ENCODE peak calls at places on chromosome 18, in six cellular contexts. One of them, this sample, is unnamed.

GRCh38 chr18:79917351-79918088 is 33.9 kb downstream of the SLC66A2 start:
- DNase-seq in NCI-H1105 treated with DMSO at 0.1 percent for 48 hours: no peak
- DNase-seq in stimulated activated CD4-positive, alpha-beta T cell treated with anti-CD3 and anti-CD28 coated beads, TNF-alpha, amount 100 ng/mL, for 4 hours: no peak
- DNase-seq in iris pigment epithelial cell: no peak
- DNase-seq in Right ventricle myocardium superior: no peak
- DNase-seq in HFFc6: no peak
- DNase-seq in this sample: no peak

GRCh38 chr18:49183921-49184320 is 233.2 kb upstream of the SMAD7 start:
- DNase-seq in NCI-H1105 treated with DMSO at 0.1 percent for 48 hours: no peak
- DNase-seq in stimulated activated CD4-positive, alpha-beta T cell treated with anti-CD3 and anti-CD28 coated beads, TNF-alpha, amount 100 ng/mL, for 4 hours: no peak
- DNase-seq in iris pigment epithelial cell: peak; percentile 18
- DNase-seq in Right ventricle myocardium superior: no peak
- DNase-seq in HFFc6: peak; percentile 43
- DNase-seq in this sample: no peak

GRCh38 chr18:51098082-51098481 is 68.1 kb downstream of the SMAD4 start:
- DNase-seq in NCI-H1105 treated with DMSO at 0.1 percent for 48 hours: no peak
- DNase-seq in stimulated activated CD4-positive, alpha-beta T cell treated with anti-CD3 and anti-CD28 coated beads, TNF-alpha, amount 100 ng/mL, for 4 hours: no peak
- DNase-seq in iris pigment epithelial cell: no peak
- DNase-seq in Right ventricle myocardium superior: no peak
- DNase-seq in HFFc6: no peak
- DNase-seq in this sample: no peak

GRCh38 chr18:49380812-49381211 is 79.6 kb downstream of the DYM start:
- DNase-seq in NCI-H1105 treated with DMSO at 0.1 percent for 48 hours: no peak
- DNase-seq in stimulated activated CD4-positive, alpha-beta T cell treated with anti-CD3 and anti-CD28 coated beads, TNF-alpha, amount 100 ng/mL, for 4 hours: no peak
- DNase-seq in iris pigment epithelial cell: no peak
- DNase-seq in Right ventricle myocardium superior: no peak
- DNase-seq in HFFc6: no peak
- DNase-seq in this sample: no peak

GRCh38 chr18:28890796-28891195 is 713.9 kb upstream of the CDH2 start:
- DNase-seq in NCI-H1105 treated with DMSO at 0.1 percent for 48 hours: no peak
- DNase-seq in stimulated activated CD4-positive, alpha-beta T cell treated with anti-CD3 and anti-CD28 coated beads, TNF-alpha, amount 100 ng/mL, for 4 hours: no peak
- DNase-seq in iris pigment epithelial cell: no peak
- DNase-seq in Right ventricle myocardium superior: no peak
- DNase-seq in HFFc6: no peak
- DNase-seq in this sample: no peak

GRCh38 chr18:13616041-13616440 is 110.3 kb downstream of the FAM210A start:
- DNase-seq in NCI-H1105 treated with DMSO at 0.1 percent for 48 hours: no peak
- DNase-seq in stimulated activated CD4-positive, alpha-beta T cell treated with anti-CD3 and anti-CD28 coated beads, TNF-alpha, amount 100 ng/mL, for 4 hours: no peak
- DNase-seq in iris pigment epithelial cell: no peak
- DNase-seq in Right ventricle myocardium superior: no peak
- DNase-seq in HFFc6: no peak
- DNase-seq in this sample: no peak

GRCh38 chr18:69330345-69330744 is 70.3 kb upstream of the DOK6 start:
- DNase-seq in NCI-H1105 treated with DMSO at 0.1 percent for 48 hours: no peak
- DNase-seq in stimulated activated CD4-positive, alpha-beta T cell treated with anti-CD3 and anti-CD28 coated beads, TNF-alpha, amount 100 ng/mL, for 4 hours: no peak
- DNase-seq in iris pigment epithelial cell: no peak
- DNase-seq in Right ventricle myocardium superior: no peak
- DNase-seq in HFFc6: no peak
- DNase-seq in this sample: no peak

GRCh38 chr18:68104036-68104435 is 587.5 kb upstream of the DSEL start:
- DNase-seq in NCI-H1105 treated with DMSO at 0.1 percent for 48 hours: no peak
- DNase-seq in stimulated activated CD4-positive, alpha-beta T cell treated with anti-CD3 and anti-CD28 coated beads, TNF-alpha, amount 100 ng/mL, for 4 hours: no peak
- DNase-seq in iris pigment epithelial cell: peak; percentile 10
- DNase-seq in Right ventricle myocardium superior: no peak
- DNase-seq in HFFc6: no peak
- DNase-seq in this sample: no peak

GRCh38 chr18:11980555-11981382 is 538 bp upstream of the IMPA2 start:
- DNase-seq in NCI-H1105 treated with DMSO at 0.1 percent for 48 hours: peak; percentile 80
- DNase-seq in stimulated activated CD4-positive, alpha-beta T cell treated with anti-CD3 and anti-CD28 coated beads, TNF-alpha, amount 100 ng/mL, for 4 hours: peak; percentile 90
- DNase-seq in iris pigment epithelial cell: peak; percentile 99
- DNase-seq in Right ventricle myocardium superior: peak; percentile 99
- DNase-seq in HFFc6: peak; percentile 97
- DNase-seq in this sample: peak; percentile 95

GRCh38 chr18:9147440-9148238 is 11.1 kb downstream of the ANKRD12 start:
- DNase-seq in NCI-H1105 treated with DMSO at 0.1 percent for 48 hours: peak; percentile 21
- DNase-seq in stimulated activated CD4-positive, alpha-beta T cell treated with anti-CD3 and anti-CD28 coated beads, TNF-alpha, amount 100 ng/mL, for 4 hours: peak; percentile 16
- DNase-seq in iris pigment epithelial cell: peak; percentile 81
- DNase-seq in Right ventricle myocardium superior: no peak
- DNase-seq in HFFc6: peak; percentile 73
- DNase-seq in this sample: peak; percentile 21

GRCh38 chr18:47987456-47987735 is 56.9 kb upstream of the SMAD2 start:
- DNase-seq in NCI-H1105 treated with DMSO at 0.1 percent for 48 hours: no peak
- DNase-seq in stimulated activated CD4-positive, alpha-beta T cell treated with anti-CD3 and anti-CD28 coated beads, TNF-alpha, amount 100 ng/mL, for 4 hours: no peak
- DNase-seq in iris pigment epithelial cell: no peak
- DNase-seq in Right ventricle myocardium superior: no peak
- DNase-seq in HFFc6: no peak
- DNase-seq in this sample: no peak

GRCh38 chr18:40293311-40293710 is 1661.7 kb upstream of the PIK3C3 start:
- DNase-seq in NCI-H1105 treated with DMSO at 0.1 percent for 48 hours: peak; percentile 39
- DNase-seq in stimulated activated CD4-positive, alpha-beta T cell treated with anti-CD3 and anti-CD28 coated beads, TNF-alpha, amount 100 ng/mL, for 4 hours: no peak
- DNase-seq in iris pigment epithelial cell: peak; percentile 30
- DNase-seq in Right ventricle myocardium superior: no peak
- DNase-seq in HFFc6: no peak
- DNase-seq in this sample: no peak

GRCh38 chr18:37270046-37270665 is 295.4 kb downstream of the CELF4 start:
- DNase-seq in NCI-H1105 treated with DMSO at 0.1 percent for 48 hours: no peak
- DNase-seq in stimulated activated CD4-positive, alpha-beta T cell treated with anti-CD3 and anti-CD28 coated beads, TNF-alpha, amount 100 ng/mL, for 4 hours: no peak
- DNase-seq in iris pigment epithelial cell: peak; percentile 42
- DNase-seq in Right ventricle myocardium superior: peak; percentile 43
- DNase-seq in HFFc6: peak; percentile 20
- DNase-seq in this sample: no peak

GRCh38 chr18:8825729-8826375 is 120.5 kb downstream of the MTCL1 start:
- DNase-seq in NCI-H1105 treated with DMSO at 0.1 percent for 48 hours: no peak
- DNase-seq in stimulated activated CD4-positive, alpha-beta T cell treated with anti-CD3 and anti-CD28 coated beads, TNF-alpha, amount 100 ng/mL, for 4 hours: no peak
- DNase-seq in iris pigment epithelial cell: no peak
- DNase-seq in Right ventricle myocardium superior: no peak
- DNase-seq in HFFc6: no peak
- DNase-seq in this sample: no peak

GRCh38 chr18:74497308-74497640 is 1.1 kb downstream of the CNDP2 start:
- DNase-seq in NCI-H1105 treated with DMSO at 0.1 percent for 48 hours: no peak
- DNase-seq in stimulated activated CD4-positive, alpha-beta T cell treated with anti-CD3 and anti-CD28 coated beads, TNF-alpha, amount 100 ng/mL, for 4 hours: no peak
- DNase-seq in iris pigment epithelial cell: no peak
- DNase-seq in Right ventricle myocardium superior: no peak
- DNase-seq in HFFc6: no peak
- DNase-seq in this sample: no peak

GRCh38 chr18:26429535-26429934 is 118.8 kb downstream of the KCTD1 start:
- DNase-seq in NCI-H1105 treated with DMSO at 0.1 percent for 48 hours: no peak
- DNase-seq in stimulated activated CD4-positive, alpha-beta T cell treated with anti-CD3 and anti-CD28 coated beads, TNF-alpha, amount 100 ng/mL, for 4 hours: no peak
- DNase-seq in iris pigment epithelial cell: peak; percentile 91
- DNase-seq in Right ventricle myocardium superior: no peak
- DNase-seq in HFFc6: peak; percentile 83
- DNase-seq in this sample: peak; percentile 32

GRCh38 chr18:48886520-48887293 is 64.1 kb downstream of the SMAD7 start:
- DNase-seq in NCI-H1105 treated with DMSO at 0.1 percent for 48 hours: no peak
- DNase-seq in stimulated activated CD4-positive, alpha-beta T cell treated with anti-CD3 and anti-CD28 coated beads, TNF-alpha, amount 100 ng/mL, for 4 hours: no peak
- DNase-seq in iris pigment epithelial cell: no peak
- DNase-seq in Right ventricle myocardium superior: peak; percentile 11
- DNase-seq in HFFc6: no peak
- DNase-seq in this sample: no peak

This sample was measured in DMS79 treated with DMSO at 0.1 percent for 48 hours.